ENCODE peak calls at places on chromosomes 1 and 21, in four cellular contexts. P is K562, U is GM12878, B is HepG2. K is an unnamed sample.

GRCh38 chr1:3522564-3523270 is 68.3 kb downstream of the ARHGEF16 start:
- DNase-seq in P (no peak), U (no peak), B (no peak), K (no peak)

GRCh38 chr1:155113450-155113985 is 14.2 kb upstream of the EFNA1 start:
- DNase-seq in P (no peak), U (no peak), B (no peak), K (no peak)

GRCh38 chr1:183391863-183392262 is 26.3 kb downstream of the NMNAT2 start:
- DNase-seq in P (no peak), U (no peak), B (no peak), K (no peak)

GRCh38 chr21:45336870-45337269 is 49.2 kb upstream of the POFUT2 start:
- DNase-seq in P (no peak), U (no peak), B (no peak), K (no peak)

GRCh38 chr1:66244429-66244828 is 289.5 kb upstream of the SGIP1 start:
- DNase-seq in P (no peak), U (no peak), B (no peak), K (no peak)

GRCh38 chr21:45386336-45386727 is 18.6 kb upstream of the COL18A1 start:
- DNase-seq in P (no peak), U (no peak), B (no peak), K (no peak)

GRCh38 chr1:29648026-29648425 is 411.7 kb downstream of the PTPRU start:
- DNase-seq in P (no peak), U (no peak), B (no peak), K (no peak)

GRCh38 chr1:25523512-25523911 is 19.9 kb upstream of the LDLRAP1 start:
- DNase-seq in P (peak), U (no peak), B (no peak), K (peak)

GRCh38 chr1:185551008-185551407 is 183.2 kb upstream of the HMCN1 start:
- DNase-seq in P (no peak), U (no peak), B (no peak), K (no peak)

GRCh38 chr1:114335273-114335672 is 175.7 kb downstream of the TRIM33 start:
- DNase-seq in P (no peak), U (no peak), B (no peak), K (no peak)

GRCh38 chr1:114337417-114337816 is 173.6 kb downstream of the TRIM33 start:
- DNase-seq in P (no peak), U (no peak), B (no peak), K (no peak)

GRCh38 chr1:114338491-114338890 is 172.5 kb downstream of the TRIM33 start:
- DNase-seq in P (no peak), U (no peak), B (no peak), K (no peak)

GRCh38 chr1:114334297-114334696 is 176.7 kb downstream of the TRIM33 start:
- DNase-seq in P (no peak), U (no peak), B (no peak), K (no peak)

DNA sequence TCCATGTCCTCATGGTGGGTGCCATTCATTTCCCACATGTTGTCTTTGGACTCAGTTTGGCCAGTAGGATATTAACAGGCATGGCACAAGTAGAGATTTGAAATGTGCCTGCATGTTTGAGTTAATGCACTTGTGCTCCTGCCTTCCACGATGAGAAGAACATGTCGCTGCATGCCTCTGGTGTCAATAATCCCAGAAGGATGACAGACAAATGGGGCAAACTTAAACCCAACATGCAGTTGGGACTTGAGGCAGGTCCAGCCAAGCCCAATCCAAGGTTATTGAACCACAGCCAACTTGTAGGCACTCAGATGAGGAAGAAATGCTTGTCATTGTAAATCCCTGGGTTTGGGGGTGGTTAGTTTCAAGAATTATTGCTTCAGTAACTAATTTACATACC is 174.6 kb downstream of the TRIM33 start:
- DNase-seq in P (no peak), U (no peak), B (no peak), K (no peak)
- TF ChIP-seq CREM in P (no peak), U (no peak), B (no peak), K (no peak)

DNA sequence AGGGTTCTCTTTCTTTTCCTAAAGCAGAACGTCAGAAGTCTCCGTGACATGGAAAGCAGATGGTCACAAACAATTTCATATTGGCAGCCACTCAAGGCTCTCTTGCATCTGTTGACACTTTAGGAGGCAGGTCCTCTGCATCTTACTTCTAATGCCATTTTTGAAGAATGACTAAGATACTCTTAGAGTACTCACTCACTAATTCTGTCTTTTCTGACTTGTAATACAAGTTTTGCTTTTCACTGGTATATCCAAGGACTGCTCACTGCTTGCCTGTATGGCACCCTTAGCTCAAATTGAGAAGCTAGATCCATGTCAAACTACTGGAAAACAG is 68.3 kb downstream of the PRRX1 start:
- DNase-seq in P (no peak), U (no peak), B (no peak), K (no peak)
- TF ChIP-seq ESRRA in P (no peak), U (no peak), B (no peak), K (no peak)

GRCh38 chr1:152743371-152744145 is 14.3 kb upstream of the KPRP start:
- DNase-seq in P (no peak), U (no peak), B (no peak), K (no peak)

GRCh38 chr1:152745765-152746444 is 11.9 kb upstream of the KPRP start:
- DNase-seq in P (no peak), U (no peak), B (peak), K (no peak)

GRCh38 chr1:152747831-152748230 is 10.0 kb upstream of the KPRP start:
- DNase-seq in P (no peak), U (no peak), B (no peak), K (no peak)

GRCh38 chr1:152741656-152742055 is 16.2 kb upstream of the KPRP start:
- DNase-seq in P (no peak), U (no peak), B (peak), K (no peak)

DNA sequence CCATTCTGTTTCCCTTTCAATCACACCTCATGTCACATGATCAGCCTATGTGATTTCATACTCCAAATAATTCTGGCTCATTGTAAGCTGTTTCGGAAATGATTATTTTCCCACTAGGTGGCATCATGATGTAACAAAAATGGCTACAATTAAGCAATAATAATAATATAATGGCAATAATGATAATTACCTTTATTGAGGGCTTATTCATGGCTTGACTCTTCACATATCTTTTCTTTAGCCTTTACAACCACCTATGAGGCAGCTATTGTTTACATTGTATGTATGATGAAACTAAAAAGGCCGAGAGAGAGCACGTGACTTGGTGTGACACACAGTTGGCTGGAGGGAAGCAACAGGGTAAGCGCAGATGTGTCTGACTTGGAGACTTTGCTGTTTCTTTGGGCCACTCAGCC is 12.5 kb upstream of the KPRP start:
- DNase-seq in P (no peak), U (no peak), B (peak), K (no peak)
- TF ChIP-seq CBFB in P (no peak), U (no peak), B (no peak), K (no peak)

GRCh38 chr1:235072096-235072495 is 56.5 kb downstream of the TOMM20 start:
- DNase-seq in P (no peak), U (no peak), B (no peak), K (no peak)

GRCh38 chr1:235070819-235071218 is 57.8 kb downstream of the TOMM20 start:
- DNase-seq in P (no peak), U (no peak), B (no peak), K (no peak)

GRCh38 chr1:235069171-235069570 is 59.5 kb downstream of the TOMM20 start:
- DNase-seq in P (no peak), U (no peak), B (no peak), K (no peak)

GRCh38 chr1:235068155-235069121 is 60.2 kb downstream of the TOMM20 start:
- DNase-seq in P (no peak), U (no peak), B (peak), K (no peak)

DNA sequence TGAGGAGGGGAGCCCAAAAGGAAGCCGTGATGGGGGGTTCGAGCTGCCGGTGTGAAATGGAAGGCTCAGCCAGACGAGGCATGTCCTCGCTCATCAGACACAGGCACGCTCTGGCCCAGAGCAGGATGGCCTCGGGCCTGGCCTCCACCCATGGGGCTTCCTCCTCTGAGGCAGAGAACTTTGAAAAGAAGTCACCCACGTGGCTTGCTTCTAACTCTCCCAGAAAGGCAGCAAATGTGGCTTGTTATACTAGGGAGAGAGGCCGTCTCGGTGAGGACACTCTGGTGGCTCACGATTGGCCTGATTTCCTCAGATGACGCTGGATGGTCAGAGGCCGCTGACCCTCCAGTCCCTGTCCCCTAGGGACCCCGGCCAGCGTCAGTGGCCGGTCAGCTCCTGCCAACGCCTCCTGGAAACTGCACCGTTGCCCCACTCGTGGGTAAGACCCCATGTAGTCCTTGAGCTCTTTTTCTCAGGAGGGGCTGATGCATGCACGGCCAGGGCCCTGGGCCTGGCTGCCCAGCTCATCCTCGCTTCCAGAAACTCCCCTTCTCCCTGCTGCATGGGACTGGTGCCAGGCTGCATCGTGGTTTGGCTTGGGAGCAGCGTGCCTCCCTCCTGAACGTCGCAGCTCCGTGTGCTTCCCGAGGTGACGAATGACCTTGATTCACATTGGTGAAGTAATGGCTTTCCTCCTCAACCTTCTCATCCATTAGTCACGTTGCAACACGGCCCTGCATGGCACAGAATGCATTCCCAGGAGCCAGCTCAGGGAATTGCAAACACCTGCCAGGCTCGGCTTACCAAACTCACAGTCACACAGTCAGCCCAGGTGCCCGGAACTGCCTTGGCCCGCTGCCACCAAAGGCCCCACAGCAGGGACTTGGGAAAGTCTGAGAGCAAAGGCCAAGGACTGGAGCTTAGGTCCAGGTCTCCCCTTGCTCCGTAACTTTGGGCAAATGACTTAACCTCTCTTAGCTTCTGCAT is 58.8 kb downstream of the TOMM20 start:
- DNase-seq in P (no peak), U (no peak), B (peak), K (no peak)
- TF ChIP-seq CREM in P (no peak), U (no peak), B (no peak), K (no peak)

GRCh38 chr1:218624051-218624450 is 278.9 kb downstream of the TGFB2 start:
- DNase-seq in P (no peak), U (no peak), B (no peak), K (no peak)
- TF ChIP-seq ESRRA in P (no peak), U (no peak), B (no peak), K (no peak)

GRCh38 chr1:168085401-168085872 is 51.3 kb downstream of the GPR161 start:
- DNase-seq in P (no peak), U (no peak), B (no peak), K (no peak)

GRCh38 chr1:168089326-168089978 is 47.3 kb downstream of the GPR161 start:
- DNase-seq in P (no peak), U (no peak), B (no peak), K (no peak)

GRCh38 chr1:168088511-168089325 is 48.0 kb downstream of the GPR161 start:
- DNase-seq in P (no peak), U (no peak), B (no peak), K (no peak)

GRCh38 chr1:168086438-168086837 is 50.3 kb downstream of the GPR161 start:
- DNase-seq in P (no peak), U (no peak), B (no peak), K (no peak)

GRCh38 chr1:168087696-168088095 is 49.0 kb downstream of the GPR161 start:
- DNase-seq in P (no peak), U (no peak), B (no peak), K (no peak)
- TF ChIP-seq CBFB in P (no peak), U (no peak), B (no peak), K (no peak)

GRCh38 chr1:205700865-205701401 is 20.6 kb upstream of the SLC45A3 start:
- DNase-seq in P (no peak), U (no peak), B (no peak), K (peak)
- TF ChIP-seq CREM in P (no peak), U (no peak), B (no peak), K (no peak)

K was measured in WTC11.